ENCODE peak calls at places on chromosome 17, in four cellular contexts. One of them, this sample, is unnamed.

GRCh38 chr17:1413281-1413791 is 13.3 kb upstream of the YWHAE start:
- DNase-seq in GM23338: no peak
- DNase-seq in CD8-positive, alpha-beta T cell: no peak
- DNase-seq in prostate gland: peak
- DNase-seq in this sample: peak

GRCh38 chr17:81518785-81519283 is 6.2 kb upstream of the ACTG1 start:
- DNase-seq in CD8-positive, alpha-beta T cell: no peak
- DNase-seq in prostate gland: no peak
- DNase-seq in GM23338: peak
- DNase-seq in this sample: no peak

GRCh38 chr17:65057520-65058075 is 1.1 kb upstream of the GNA13 start:
- DNase-seq in GM23338: no peak
- DNase-seq in CD8-positive, alpha-beta T cell: no peak
- DNase-seq in prostate gland: no peak
- DNase-seq in this sample: no peak

GRCh38 chr17:39212841-39213480 is 12.8 kb downstream of the STAC2 start:
- DNase-seq in prostate gland: peak
- DNase-seq in CD8-positive, alpha-beta T cell: no peak
- DNase-seq in GM23338: no peak
- DNase-seq in this sample: no peak

GRCh38 chr17:2084129-2084765 is 29.3 kb downstream of the HIC1 start:
- DNase-seq in prostate gland: no peak
- DNase-seq in GM23338: no peak
- DNase-seq in CD8-positive, alpha-beta T cell: no peak
- DNase-seq in this sample: no peak

GRCh38 chr17:81158688-81159590 is 6.4 kb upstream of the PVALEF start:
- DNase-seq in prostate gland: no peak
- DNase-seq in CD8-positive, alpha-beta T cell: no peak
- DNase-seq in GM23338: no peak
- DNase-seq in this sample: no peak

GRCh38 chr17:75088902-75089417 is 1.2 kb downstream of the SLC16A5 start:
- DNase-seq in prostate gland: no peak
- DNase-seq in CD8-positive, alpha-beta T cell: no peak
- DNase-seq in GM23338: peak
- DNase-seq in this sample: no peak

GRCh38 chr17:73387746-73388577 is 76.2 kb upstream of the CDC42EP4 start:
- DNase-seq in prostate gland: no peak
- DNase-seq in CD8-positive, alpha-beta T cell: no peak
- DNase-seq in GM23338: peak
- DNase-seq in this sample: no peak

GRCh38 chr17:54007855-54008254 is 185.1 kb downstream of the KIF2B start:
- DNase-seq in GM23338: peak
- DNase-seq in prostate gland: no peak
- DNase-seq in CD8-positive, alpha-beta T cell: no peak
- DNase-seq in this sample: no peak

GRCh38 chr17:45705123-45706009 is 78.8 kb upstream of the CRHR1 start:
- DNase-seq in GM23338: no peak
- DNase-seq in CD8-positive, alpha-beta T cell: no peak
- DNase-seq in prostate gland: peak
- DNase-seq in this sample: no peak

GRCh38 chr17:12388206-12388605 is 277.5 kb upstream of the MYOCD start:
- DNase-seq in prostate gland: no peak
- DNase-seq in GM23338: no peak
- DNase-seq in CD8-positive, alpha-beta T cell: no peak
- DNase-seq in this sample: peak

GRCh38 chr17:43467981-43468541 is 15.7 kb upstream of the DHX8 start:
- DNase-seq in prostate gland: no peak
- DNase-seq in CD8-positive, alpha-beta T cell: no peak
- DNase-seq in GM23338: no peak
- DNase-seq in this sample: peak

GRCh38 chr17:68733241-68734176 is 132.3 kb upstream of the FAM20A start:
- DNase-seq in prostate gland: no peak
- DNase-seq in GM23338: peak
- DNase-seq in CD8-positive, alpha-beta T cell: no peak
- DNase-seq in this sample: no peak

GRCh38 chr17:6427284-6427781 is 7.6 kb downstream of the AIPL1 start:
- DNase-seq in GM23338: no peak
- DNase-seq in prostate gland: no peak
- DNase-seq in CD8-positive, alpha-beta T cell: no peak
- DNase-seq in this sample: no peak

GRCh38 chr17:70820276-70820675 is 650.9 kb downstream of the KCNJ2 start:
- DNase-seq in prostate gland: no peak
- DNase-seq in CD8-positive, alpha-beta T cell: no peak
- DNase-seq in GM23338: no peak
- DNase-seq in this sample: no peak

GRCh38 chr17:1712271-1712670 is 2.1 kb upstream of the TLCD2 start:
- DNase-seq in GM23338: no peak
- DNase-seq in CD8-positive, alpha-beta T cell: no peak
- DNase-seq in prostate gland: no peak
- DNase-seq in this sample: no peak

GRCh38 chr17:4635823-4636375 is 5.6 kb downstream of the ALOX15 start:
- DNase-seq in GM23338: peak
- DNase-seq in CD8-positive, alpha-beta T cell: no peak
- DNase-seq in prostate gland: no peak
- DNase-seq in this sample: no peak

GRCh38 chr17:82835122-82835521 is 4.7 kb downstream of the ZNF750 start:
- DNase-seq in GM23338: no peak
- DNase-seq in prostate gland: no peak
- DNase-seq in CD8-positive, alpha-beta T cell: no peak
- DNase-seq in this sample: no peak

GRCh38 chr17:3695723-3696411 is at the start of gene P2RX5:
- DNase-seq in CD8-positive, alpha-beta T cell: peak
- DNase-seq in GM23338: peak
- DNase-seq in prostate gland: no peak
- DNase-seq in this sample: no peak

GRCh38 chr17:46110219-46110618 is 83.0 kb downstream of the KANSL1 start:
- DNase-seq in prostate gland: no peak
- DNase-seq in CD8-positive, alpha-beta T cell: no peak
- DNase-seq in GM23338: no peak
- DNase-seq in this sample: no peak

GRCh38 chr17:35245196-35245486 is 2.3 kb downstream of the SLFN5 start:
- DNase-seq in prostate gland: no peak
- DNase-seq in CD8-positive, alpha-beta T cell: no peak
- DNase-seq in GM23338: no peak
- DNase-seq in this sample: peak

GRCh38 chr17:53253956-53254597 is 568.6 kb upstream of the KIF2B start:
- DNase-seq in CD8-positive, alpha-beta T cell: no peak
- DNase-seq in GM23338: no peak
- DNase-seq in prostate gland: no peak
- DNase-seq in this sample: no peak

GRCh38 chr17:76561332-76561731 is 21.5 kb downstream of the PRCD start:
- DNase-seq in CD8-positive, alpha-beta T cell: no peak
- DNase-seq in prostate gland: no peak
- DNase-seq in GM23338: no peak
- DNase-seq in this sample: no peak

GRCh38 chr17:51371732-51372151 is 111.4 kb downstream of the UTP18 start:
- DNase-seq in CD8-positive, alpha-beta T cell: peak
- DNase-seq in GM23338: peak
- DNase-seq in prostate gland: peak
- DNase-seq in this sample: peak

GRCh38 chr17:35460354-35460851 is 11.8 kb upstream of the SLFN13 start:
- DNase-seq in CD8-positive, alpha-beta T cell: peak
- DNase-seq in prostate gland: peak
- DNase-seq in GM23338: peak
- DNase-seq in this sample: no peak

GRCh38 chr17:64399071-64399766 is 8.6 kb upstream of the PECAM1 start:
- DNase-seq in CD8-positive, alpha-beta T cell: no peak
- DNase-seq in prostate gland: no peak
- DNase-seq in GM23338: no peak
- DNase-seq in this sample: no peak

GRCh38 chr17:80513892-80514291 is 30.7 kb upstream of the RPTOR start:
- DNase-seq in CD8-positive, alpha-beta T cell: no peak
- DNase-seq in prostate gland: no peak
- DNase-seq in GM23338: no peak
- DNase-seq in this sample: no peak

GRCh38 chr17:32488177-32488542 is 1.4 kb downstream of the CDK5R1 start:
- DNase-seq in CD8-positive, alpha-beta T cell: no peak
- DNase-seq in GM23338: no peak
- DNase-seq in prostate gland: no peak
- DNase-seq in this sample: no peak

GRCh38 chr17:32488604-32489180 is 1.9 kb downstream of the CDK5R1 start:
- DNase-seq in GM23338: no peak
- DNase-seq in prostate gland: no peak
- DNase-seq in CD8-positive, alpha-beta T cell: no peak
- DNase-seq in this sample: no peak

GRCh38 chr17:32486701-32487459 is at the start of gene CDK5R1:
- DNase-seq in prostate gland: peak
- DNase-seq in GM23338: peak
- DNase-seq in CD8-positive, alpha-beta T cell: peak
- DNase-seq in this sample: no peak

GRCh38 chr17:32486091-32486700 is 597 bp upstream of the CDK5R1 start:
- DNase-seq in CD8-positive, alpha-beta T cell: no peak
- DNase-seq in GM23338: peak
- DNase-seq in prostate gland: peak
- DNase-seq in this sample: no peak

GRCh38 chr17:32487460-32488176 is 825 bp downstream of the CDK5R1 start:
- DNase-seq in prostate gland: no peak
- DNase-seq in GM23338: peak
- DNase-seq in CD8-positive, alpha-beta T cell: no peak
- DNase-seq in this sample: no peak
- H3K4me3 ChIP-seq in prostate gland: peak
- H3K4me3 ChIP-seq in GM23338: peak
- H3K4me3 ChIP-seq in CD8-positive, alpha-beta T cell: peak
- H3K4me3 ChIP-seq in this sample: peak

GRCh38 chr17:57043276-57043675 is 41.8 kb upstream of the AKAP1 start:
- DNase-seq in GM23338: no peak
- DNase-seq in CD8-positive, alpha-beta T cell: no peak
- DNase-seq in prostate gland: no peak
- DNase-seq in this sample: no peak

GRCh38 chr17:57040571-57040970 is 44.5 kb upstream of the AKAP1 start:
- DNase-seq in prostate gland: no peak
- DNase-seq in CD8-positive, alpha-beta T cell: no peak
- DNase-seq in GM23338: no peak
- DNase-seq in this sample: no peak

GRCh38 chr17:57045868-57046671 is 39.0 kb upstream of the AKAP1 start:
- DNase-seq in prostate gland: no peak
- DNase-seq in GM23338: peak
- DNase-seq in CD8-positive, alpha-beta T cell: peak
- DNase-seq in this sample: no peak

GRCh38 chr17:57048096-57048495 is 37.0 kb upstream of the AKAP1 start:
- DNase-seq in CD8-positive, alpha-beta T cell: no peak
- DNase-seq in prostate gland: no peak
- DNase-seq in GM23338: no peak
- DNase-seq in this sample: no peak

DNA sequence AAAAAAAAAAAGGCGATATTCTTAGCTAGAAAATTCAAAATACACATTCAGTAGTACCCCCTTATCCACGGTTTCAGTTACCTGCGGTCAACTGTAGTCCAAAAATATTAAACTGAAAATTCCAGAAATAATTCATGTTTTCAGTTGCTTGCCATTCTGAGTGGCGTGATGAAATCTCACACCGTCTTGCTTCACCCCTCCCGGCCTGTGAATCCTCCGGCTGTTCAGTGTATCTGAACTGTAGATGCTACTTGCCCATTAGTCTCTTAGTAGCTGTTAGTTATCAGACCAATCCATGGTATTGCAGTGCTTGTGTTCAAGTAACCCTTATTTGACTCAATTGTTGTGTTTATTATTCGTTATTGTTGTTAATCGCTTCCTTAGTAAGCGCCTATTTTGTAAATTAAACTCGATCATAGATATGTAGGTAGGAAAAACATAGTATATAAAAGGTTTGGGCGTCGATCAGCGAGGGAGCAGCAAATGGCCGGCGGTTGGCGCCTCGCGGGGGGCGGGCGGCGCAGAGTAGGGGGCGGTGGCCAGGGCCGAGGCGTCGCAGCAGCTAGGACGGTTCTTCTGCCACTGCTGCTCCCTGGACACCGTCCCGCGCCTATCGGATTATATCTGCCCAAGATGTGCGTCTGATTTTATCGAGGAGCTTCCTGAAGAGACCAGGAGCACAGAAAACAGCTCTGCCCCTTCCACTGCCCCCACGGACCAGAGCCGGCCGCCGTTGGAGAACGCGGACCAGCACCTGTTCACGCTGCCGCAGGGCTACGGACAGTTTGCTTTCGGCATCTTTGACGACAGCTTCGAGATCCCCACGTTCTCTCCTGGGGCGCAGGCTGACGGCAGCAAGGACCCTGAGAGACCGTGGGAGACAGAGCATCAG is 39.8 kb upstream of the AKAP1 start:
- DNase-seq in CD8-positive, alpha-beta T cell: no peak
- DNase-seq in prostate gland: no peak
- DNase-seq in GM23338: no peak
- DNase-seq in this sample: no peak
- H3K4me3 ChIP-seq in CD8-positive, alpha-beta T cell: peak
- H3K4me3 ChIP-seq in prostate gland: peak
- H3K4me3 ChIP-seq in GM23338: no peak
- H3K4me3 ChIP-seq in this sample: peak

GRCh38 chr17:49966767-49967166 is 2.2 kb upstream of the DLX4 start:
- DNase-seq in CD8-positive, alpha-beta T cell: no peak
- DNase-seq in GM23338: no peak
- DNase-seq in prostate gland: no peak
- DNase-seq in this sample: no peak

GRCh38 chr17:49963277-49963625 is 5.7 kb upstream of the DLX4 start:
- DNase-seq in GM23338: peak
- DNase-seq in CD8-positive, alpha-beta T cell: no peak
- DNase-seq in prostate gland: no peak
- DNase-seq in this sample: no peak

GRCh38 chr17:49963626-49964538 is 5.1 kb upstream of the DLX4 start:
- DNase-seq in CD8-positive, alpha-beta T cell: no peak
- DNase-seq in prostate gland: no peak
- DNase-seq in GM23338: peak
- DNase-seq in this sample: no peak

GRCh38 chr17:49965522-49965905 is 3.5 kb upstream of the DLX4 start:
- DNase-seq in GM23338: peak
- DNase-seq in prostate gland: no peak
- DNase-seq in CD8-positive, alpha-beta T cell: no peak
- DNase-seq in this sample: no peak

GRCh38 chr17:49964539-49965521 is 4.2 kb upstream of the DLX4 start:
- DNase-seq in CD8-positive, alpha-beta T cell: peak
- DNase-seq in prostate gland: no peak
- DNase-seq in GM23338: peak
- DNase-seq in this sample: no peak
- H3K4me3 ChIP-seq in CD8-positive, alpha-beta T cell: peak
- H3K4me3 ChIP-seq in prostate gland: no peak
- H3K4me3 ChIP-seq in GM23338: peak
- H3K4me3 ChIP-seq in this sample: no peak

DNA sequence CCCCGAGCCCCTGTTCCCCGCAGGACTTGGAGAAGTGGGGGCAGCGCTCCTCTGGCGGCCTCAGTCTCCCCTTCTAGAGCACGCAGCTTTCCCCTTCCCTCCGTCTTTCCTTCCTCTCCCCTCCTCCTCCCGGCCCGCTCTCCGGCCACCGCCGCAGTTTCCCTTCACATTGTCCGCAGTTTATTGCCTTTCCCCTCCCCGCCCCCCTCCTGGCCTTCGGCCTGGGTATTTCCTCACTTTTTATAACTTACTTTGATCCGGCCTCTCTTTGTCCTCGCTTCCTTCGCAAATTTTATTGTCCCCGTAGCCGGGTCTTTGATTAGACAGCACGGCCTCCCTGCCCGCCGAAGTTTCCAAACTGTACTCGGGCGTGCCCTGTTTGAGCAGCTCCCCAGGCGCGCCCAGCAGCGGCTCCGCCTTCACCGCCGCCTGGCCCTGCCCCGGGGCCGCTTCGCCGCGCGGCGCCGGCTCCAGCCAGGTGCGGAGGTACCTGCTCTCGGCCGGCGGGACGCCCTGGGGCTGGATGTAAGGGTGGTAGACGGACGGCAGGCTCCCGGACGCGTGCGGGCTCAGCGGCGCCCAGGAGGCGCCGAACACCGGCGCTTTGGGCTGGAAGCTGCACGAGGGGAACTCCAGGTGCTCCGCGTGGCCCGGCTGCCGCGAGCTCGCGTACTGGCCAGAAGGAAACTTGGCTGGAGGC is 506 bp downstream of the HOXB9 start:
- DNase-seq in GM23338: peak
- DNase-seq in CD8-positive, alpha-beta T cell: no peak
- DNase-seq in prostate gland: peak
- DNase-seq in this sample: no peak
- H3K4me3 ChIP-seq in GM23338: peak
- H3K4me3 ChIP-seq in CD8-positive, alpha-beta T cell: peak
- H3K4me3 ChIP-seq in prostate gland: peak
- H3K4me3 ChIP-seq in this sample: peak